ENCODE peak calls at places on chromosomes 6 and 20, in nine cellular contexts. One of them, this sample, is unnamed.

GRCh38 chr6:139262519-139263300 is 29.1 kb downstream of the TXLNB start:
- DNase-seq in vagina: no peak
- DNase-seq in fibroblast of lung: peak; percentile 63
- DNase-seq in GM10248: peak; percentile 46
- DNase-seq in endothelial cell: no peak
- DNase-seq in body of pancreas: no peak
- DNase-seq in GM23338: no peak
- DNase-seq in heart right ventricle: no peak
- DNase-seq in cardiac muscle cell: no peak
- DNase-seq in this sample: no peak

GRCh38 chr6:83536034-83536646 is 23.8 kb downstream of the PRSS35 start:
- DNase-seq in heart right ventricle: no peak
- DNase-seq in fibroblast of lung: peak; percentile 25
- DNase-seq in cardiac muscle cell: peak; percentile 68
- DNase-seq in GM10248: peak; percentile 34
- DNase-seq in vagina: no peak
- DNase-seq in body of pancreas: peak; percentile 65
- DNase-seq in endothelial cell: peak; percentile 65
- DNase-seq in GM23338: peak; percentile 86
- DNase-seq in this sample: peak; percentile 19

GRCh38 chr6:16758163-16758975 is 2.9 kb downstream of the ATXN1 start:
- DNase-seq in endothelial cell: peak; percentile 4
- DNase-seq in cardiac muscle cell: peak; percentile 66
- DNase-seq in heart right ventricle: no peak
- DNase-seq in body of pancreas: peak; percentile 26
- DNase-seq in GM10248: no peak
- DNase-seq in fibroblast of lung: peak; percentile 58
- DNase-seq in vagina: no peak
- DNase-seq in GM23338: peak; percentile 51
- DNase-seq in this sample: no peak

GRCh38 chr6:3227363-3228045 is at the start of gene TUBB2B:
- DNase-seq in GM10248: peak; percentile 80
- DNase-seq in GM23338: peak; percentile 96
- DNase-seq in heart right ventricle: peak; percentile 37
- DNase-seq in fibroblast of lung: peak; percentile 63
- DNase-seq in vagina: no peak
- DNase-seq in endothelial cell: peak; percentile 75
- DNase-seq in cardiac muscle cell: no peak
- DNase-seq in body of pancreas: peak; percentile 60
- DNase-seq in this sample: peak; percentile 86

GRCh38 chr6:138692058-138692977 is 81.3 kb upstream of the CCDC28A start:
- DNase-seq in endothelial cell: peak; percentile 86
- DNase-seq in fibroblast of lung: peak; percentile 57
- DNase-seq in GM10248: peak; percentile 90
- DNase-seq in heart right ventricle: peak; percentile 84
- DNase-seq in GM23338: peak; percentile 65
- DNase-seq in body of pancreas: peak; percentile 83
- DNase-seq in vagina: no peak
- DNase-seq in cardiac muscle cell: peak; percentile 73
- DNase-seq in this sample: peak; percentile 81

GRCh38 chr6:24495516-24495847 is 713 bp downstream of the ALDH5A1 start:
- DNase-seq in cardiac muscle cell: peak; percentile 78
- DNase-seq in fibroblast of lung: peak; percentile 61
- DNase-seq in vagina: no peak
- DNase-seq in heart right ventricle: peak; percentile 45
- DNase-seq in GM23338: peak; percentile 83
- DNase-seq in GM10248: peak; percentile 82
- DNase-seq in body of pancreas: peak; percentile 77
- DNase-seq in endothelial cell: peak; percentile 41
- DNase-seq in this sample: peak; percentile 40

GRCh38 chr6:42099340-42100028 is 42.9 kb downstream of the C6orf132 start:
- DNase-seq in cardiac muscle cell: peak; percentile 72
- DNase-seq in GM23338: peak; percentile 44
- DNase-seq in body of pancreas: peak; percentile 60
- DNase-seq in heart right ventricle: no peak
- DNase-seq in endothelial cell: no peak
- DNase-seq in vagina: no peak
- DNase-seq in GM10248: no peak
- DNase-seq in fibroblast of lung: peak; percentile 85
- DNase-seq in this sample: no peak

GRCh38 chr6:30163090-30163917 is at the start of gene TRIM15:
- DNase-seq in vagina: no peak
- DNase-seq in GM23338: peak; percentile 66
- DNase-seq in cardiac muscle cell: no peak
- DNase-seq in body of pancreas: no peak
- DNase-seq in heart right ventricle: no peak
- DNase-seq in GM10248: peak; percentile 56
- DNase-seq in endothelial cell: no peak
- DNase-seq in fibroblast of lung: no peak
- DNase-seq in this sample: no peak

GRCh38 chr20:10111144-10111771 is 76.5 kb downstream of the ANKEF1 start:
- DNase-seq in fibroblast of lung: no peak
- DNase-seq in GM10248: no peak
- DNase-seq in GM23338: no peak
- DNase-seq in heart right ventricle: no peak
- DNase-seq in cardiac muscle cell: no peak
- DNase-seq in endothelial cell: no peak
- DNase-seq in body of pancreas: peak; percentile 67
- DNase-seq in vagina: no peak
- DNase-seq in this sample: no peak

GRCh38 chr6:42402184-42402583 is 49.5 kb downstream of the TRERF1 start:
- DNase-seq in GM10248: peak; percentile 57
- DNase-seq in cardiac muscle cell: peak; percentile 32
- DNase-seq in body of pancreas: no peak
- DNase-seq in GM23338: no peak
- DNase-seq in fibroblast of lung: peak; percentile 50
- DNase-seq in endothelial cell: no peak
- DNase-seq in vagina: no peak
- DNase-seq in heart right ventricle: no peak
- DNase-seq in this sample: no peak

GRCh38 chr20:2378893-2379292 is 1.8 kb upstream of the TGM6 start:
- DNase-seq in GM23338: no peak
- DNase-seq in vagina: no peak
- DNase-seq in body of pancreas: no peak
- DNase-seq in heart right ventricle: no peak
- DNase-seq in fibroblast of lung: no peak
- DNase-seq in endothelial cell: no peak
- DNase-seq in cardiac muscle cell: no peak
- DNase-seq in GM10248: no peak
- DNase-seq in this sample: no peak

GRCh38 chr6:156957931-156958547 is 180.9 kb downstream of the ARID1B start:
- DNase-seq in cardiac muscle cell: no peak
- DNase-seq in GM23338: no peak
- DNase-seq in body of pancreas: no peak
- DNase-seq in heart right ventricle: no peak
- DNase-seq in GM10248: no peak
- DNase-seq in endothelial cell: no peak
- DNase-seq in fibroblast of lung: peak; percentile 49
- DNase-seq in vagina: no peak
- DNase-seq in this sample: no peak

GRCh38 chr6:22892452-22892851 is 323.1 kb downstream of the HDGFL1 start:
- DNase-seq in GM10248: no peak
- DNase-seq in body of pancreas: no peak
- DNase-seq in GM23338: no peak
- DNase-seq in vagina: no peak
- DNase-seq in cardiac muscle cell: peak; percentile 96
- DNase-seq in heart right ventricle: no peak
- DNase-seq in fibroblast of lung: peak; percentile 99
- DNase-seq in endothelial cell: no peak
- DNase-seq in this sample: no peak

GRCh38 chr6:83770910-83771309 is 62.0 kb upstream of the SNAP91 start:
- DNase-seq in heart right ventricle: no peak
- DNase-seq in cardiac muscle cell: no peak
- DNase-seq in GM10248: peak; percentile 13
- DNase-seq in body of pancreas: no peak
- DNase-seq in endothelial cell: no peak
- DNase-seq in GM23338: no peak
- DNase-seq in fibroblast of lung: no peak
- DNase-seq in vagina: no peak
- DNase-seq in this sample: no peak

GRCh38 chr6:16741112-16742016 is 19.9 kb downstream of the ATXN1 start:
- DNase-seq in endothelial cell: no peak
- DNase-seq in body of pancreas: no peak
- DNase-seq in GM23338: no peak
- DNase-seq in GM10248: no peak
- DNase-seq in heart right ventricle: no peak
- DNase-seq in cardiac muscle cell: peak; percentile 96
- DNase-seq in vagina: no peak
- DNase-seq in fibroblast of lung: peak; percentile 99
- DNase-seq in this sample: no peak

GRCh38 chr20:35892871-35893270 is 61.4 kb downstream of the SCAND1 start:
- DNase-seq in vagina: no peak
- DNase-seq in fibroblast of lung: no peak
- DNase-seq in endothelial cell: no peak
- DNase-seq in GM23338: no peak
- DNase-seq in cardiac muscle cell: no peak
- DNase-seq in heart right ventricle: no peak
- DNase-seq in GM10248: no peak
- DNase-seq in body of pancreas: no peak
- DNase-seq in this sample: no peak

GRCh38 chr6:9593566-9593965 is 821.3 kb downstream of the TFAP2A start:
- DNase-seq in vagina: no peak
- DNase-seq in heart right ventricle: no peak
- DNase-seq in endothelial cell: no peak
- DNase-seq in GM23338: no peak
- DNase-seq in cardiac muscle cell: no peak
- DNase-seq in GM10248: no peak
- DNase-seq in fibroblast of lung: no peak
- DNase-seq in body of pancreas: no peak
- DNase-seq in this sample: no peak

GRCh38 chr6:12384417-12384912 is 94.3 kb downstream of the EDN1 start:
- DNase-seq in fibroblast of lung: peak; percentile 10
- DNase-seq in endothelial cell: no peak
- DNase-seq in heart right ventricle: no peak
- DNase-seq in cardiac muscle cell: no peak
- DNase-seq in vagina: no peak
- DNase-seq in GM10248: no peak
- DNase-seq in body of pancreas: no peak
- DNase-seq in GM23338: no peak
- DNase-seq in this sample: no peak
- TF ChIP-seq CTCF in fibroblast of lung: no peak
- TF ChIP-seq CTCF in endothelial cell: no peak
- TF ChIP-seq CTCF in heart right ventricle: no peak
- TF ChIP-seq CTCF in cardiac muscle cell: no peak
- TF ChIP-seq CTCF in vagina: no peak
- TF ChIP-seq CTCF in GM10248: no peak
- TF ChIP-seq CTCF in body of pancreas: no peak
- TF ChIP-seq CTCF in GM23338: no peak
- TF ChIP-seq CTCF in this sample: no peak

GRCh38 chr20:46712056-46712636 is 2.7 kb downstream of the SLC2A10 start:
- DNase-seq in GM23338: no peak
- DNase-seq in GM10248: no peak
- DNase-seq in heart right ventricle: no peak
- DNase-seq in endothelial cell: no peak
- DNase-seq in vagina: no peak
- DNase-seq in cardiac muscle cell: no peak
- DNase-seq in fibroblast of lung: no peak
- DNase-seq in body of pancreas: no peak
- DNase-seq in this sample: no peak

GRCh38 chr20:46710149-46710913 is 882 bp downstream of the SLC2A10 start:
- DNase-seq in endothelial cell: no peak
- DNase-seq in vagina: no peak
- DNase-seq in body of pancreas: no peak
- DNase-seq in fibroblast of lung: no peak
- DNase-seq in GM10248: no peak
- DNase-seq in cardiac muscle cell: no peak
- DNase-seq in GM23338: no peak
- DNase-seq in heart right ventricle: no peak
- DNase-seq in this sample: no peak

GRCh38 chr20:46708172-46708860 is 1.1 kb upstream of the SLC2A10 start:
- DNase-seq in endothelial cell: no peak
- DNase-seq in GM23338: peak; percentile 88
- DNase-seq in vagina: no peak
- DNase-seq in heart right ventricle: no peak
- DNase-seq in body of pancreas: peak; percentile 86
- DNase-seq in cardiac muscle cell: no peak
- DNase-seq in GM10248: no peak
- DNase-seq in fibroblast of lung: no peak
- DNase-seq in this sample: no peak

GRCh38 chr20:46709055-46709458 is 392 bp upstream of the SLC2A10 start:
- DNase-seq in cardiac muscle cell: no peak
- DNase-seq in GM10248: no peak
- DNase-seq in endothelial cell: no peak
- DNase-seq in body of pancreas: no peak
- DNase-seq in heart right ventricle: no peak
- DNase-seq in GM23338: peak; percentile 40
- DNase-seq in vagina: no peak
- DNase-seq in fibroblast of lung: no peak
- DNase-seq in this sample: no peak

GRCh38 chr20:46709459-46710148 is at the start of gene SLC2A10:
- DNase-seq in GM23338: peak; percentile 80
- DNase-seq in cardiac muscle cell: peak; percentile 75
- DNase-seq in fibroblast of lung: peak; percentile 67
- DNase-seq in body of pancreas: peak; percentile 76
- DNase-seq in vagina: no peak
- DNase-seq in endothelial cell: peak; percentile 72
- DNase-seq in heart right ventricle: peak; percentile 72
- DNase-seq in GM10248: no peak
- DNase-seq in this sample: peak; percentile 49
- TF ChIP-seq CTCF in GM23338: no peak
- TF ChIP-seq CTCF in cardiac muscle cell: peak; percentile 14
- TF ChIP-seq CTCF in fibroblast of lung: no peak
- TF ChIP-seq CTCF in body of pancreas: no peak
- TF ChIP-seq CTCF in vagina: no peak
- TF ChIP-seq CTCF in endothelial cell: no peak
- TF ChIP-seq CTCF in heart right ventricle: peak; percentile 45
- TF ChIP-seq CTCF in GM10248: no peak
- TF ChIP-seq CTCF in this sample: peak; percentile 8

GRCh38 chr6:165985926-165986646 is 181.6 kb downstream of the TBXT start:
- DNase-seq in vagina: no peak
- DNase-seq in fibroblast of lung: no peak
- DNase-seq in heart right ventricle: no peak
- DNase-seq in cardiac muscle cell: peak; percentile 32
- DNase-seq in GM23338: peak; percentile 71
- DNase-seq in body of pancreas: no peak
- DNase-seq in GM10248: no peak
- DNase-seq in endothelial cell: no peak
- DNase-seq in this sample: no peak
- TF ChIP-seq CTCF in vagina: no peak
- TF ChIP-seq CTCF in fibroblast of lung: no peak
- TF ChIP-seq CTCF in heart right ventricle: no peak
- TF ChIP-seq CTCF in cardiac muscle cell: no peak
- TF ChIP-seq CTCF in GM23338: no peak
- TF ChIP-seq CTCF in body of pancreas: no peak
- TF ChIP-seq CTCF in GM10248: no peak
- TF ChIP-seq CTCF in endothelial cell: no peak
- TF ChIP-seq CTCF in this sample: no peak

DNA sequence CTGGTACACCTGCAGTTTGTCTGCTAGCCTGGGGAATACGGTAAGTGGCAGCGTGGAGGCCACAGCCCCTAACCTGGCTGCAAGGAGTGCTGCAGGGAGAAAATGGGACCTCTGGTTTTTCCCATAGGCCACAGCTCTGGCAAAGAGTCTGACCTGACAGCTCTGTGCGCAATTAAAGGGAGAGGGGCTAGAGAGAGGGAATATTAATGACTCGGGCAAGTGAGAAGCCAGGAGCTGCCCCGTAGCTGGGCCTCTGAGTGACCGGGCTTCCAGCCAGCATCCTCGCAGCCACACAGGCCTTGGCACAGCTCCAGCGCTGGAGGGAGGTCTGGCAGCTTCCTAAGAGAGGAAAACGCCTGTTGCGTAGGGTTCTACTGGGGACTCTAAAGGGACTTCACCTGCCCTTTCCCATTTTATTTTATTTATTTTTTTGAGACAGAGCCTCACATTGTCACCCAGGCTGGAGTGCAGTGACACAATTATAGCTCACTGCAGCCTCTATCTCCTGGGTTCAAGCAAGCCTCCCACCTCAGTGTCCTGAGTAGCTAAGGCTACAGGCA is 18.2 kb upstream of the OCSTAMP start:
- DNase-seq in body of pancreas: peak; percentile 98
- DNase-seq in vagina: no peak
- DNase-seq in heart right ventricle: peak; percentile 92
- DNase-seq in GM23338: no peak
- DNase-seq in endothelial cell: no peak
- DNase-seq in fibroblast of lung: peak; percentile 53
- DNase-seq in GM10248: no peak
- DNase-seq in cardiac muscle cell: peak; percentile 93
- DNase-seq in this sample: no peak
- TF ChIP-seq CTCF in body of pancreas: no peak
- TF ChIP-seq CTCF in vagina: no peak
- TF ChIP-seq CTCF in heart right ventricle: no peak
- TF ChIP-seq CTCF in GM23338: no peak
- TF ChIP-seq CTCF in endothelial cell: no peak
- TF ChIP-seq CTCF in fibroblast of lung: no peak
- TF ChIP-seq CTCF in GM10248: no peak
- TF ChIP-seq CTCF in cardiac muscle cell: no peak
- TF ChIP-seq CTCF in this sample: no peak

This sample was measured in progenitor cell of endocrine pancreas.